ENCODE peak calls at places on chromosomes 3 and 15, in seven cellular contexts. G is bronchial epithelial cell, A is colonic mucosa, U is astrocyte of the spinal cord, X is OCI-LY7, E is adrenal gland, Z is ovary. J is an unnamed sample.

GRCh38 chr3:170012683-170013400 is 25.0 kb upstream of the GPR160 start:
- DNase-seq in X (no peak), Z (no peak), U (no peak), G (no peak), A (peak), E (no peak), J (no peak)

GRCh38 chr15:78103406-78104118 is 11.2 kb downstream of the SH2D7 start:
- DNase-seq in G (no peak), E (no peak), Z (no peak), A (no peak), U (no peak), X (peak), J (peak)

GRCh38 chr3:157500232-157500631 is 3.0 kb downstream of the VEPH1 start:
- DNase-seq in Z (no peak), X (no peak), U (no peak), E (no peak), G (no peak), A (peak), J (no peak)

GRCh38 chr15:62503451-62503850 is 338.4 kb upstream of the C2CD4B start:
- DNase-seq in A (no peak), U (peak), X (no peak), Z (no peak), G (no peak), E (peak), J (peak)

GRCh38 chr15:64720188-64720587 is 55.2 kb downstream of the RBPMS2 start:
- DNase-seq in E (peak), U (no peak), Z (no peak), G (no peak), A (no peak), X (no peak), J (no peak)

GRCh38 chr3:183149915-183150825 is 12.4 kb downstream of the LAMP3 start:
- DNase-seq in U (no peak), E (no peak), X (no peak), A (no peak), Z (no peak), G (no peak), J (no peak)

GRCh38 chr3:134366221-134366927 is 7.9 kb downstream of the AMOTL2 start:
- DNase-seq in G (no peak), E (peak), Z (no peak), A (peak), X (no peak), U (no peak), J (no peak)

GRCh38 chr15:40241305-40242215 is 2.7 kb downstream of the PAK6 start:
- DNase-seq in X (no peak), G (no peak), A (no peak), E (peak), Z (no peak), U (no peak), J (no peak)

GRCh38 chr15:60733196-60733595 is 254.3 kb upstream of the ICE2 start:
- DNase-seq in Z (no peak), E (no peak), A (no peak), U (no peak), G (no peak), X (no peak), J (no peak)

GRCh38 chr15:99928429-99928981 is 195.3 kb upstream of the LYSMD4 start:
- DNase-seq in Z (peak), G (peak), A (peak), U (peak), E (peak), X (peak), J (peak)

GRCh38 chr15:67531379-67532059 is 10.6 kb downstream of the C15orf61 start:
- DNase-seq in X (no peak), A (no peak), G (peak), Z (no peak), E (no peak), U (no peak), J (no peak)

GRCh38 chr3:142664311-142664710 is 59.5 kb upstream of the TRPC1 start:
- DNase-seq in X (no peak), G (no peak), Z (no peak), E (no peak), U (no peak), A (no peak), J (no peak)

GRCh38 chr3:41125258-41125657 is 74.0 kb upstream of the CTNNB1 start:
- DNase-seq in Z (no peak), A (no peak), G (no peak), X (no peak), E (no peak), U (no peak), J (no peak)

GRCh38 chr3:112752092-112752512 is 94.6 kb downstream of the CD200R1L start:
- DNase-seq in A (no peak), U (no peak), E (no peak), Z (no peak), G (no peak), X (no peak), J (no peak)

GRCh38 chr3:112629425-112629824 is 11.5 kb downstream of the CCDC80 start:
- DNase-seq in X (no peak), E (peak), U (peak), Z (peak), G (peak), A (peak), J (peak)

GRCh38 chr15:32818758-32819405 is 101.1 kb downstream of the GREM1 start:
- DNase-seq in E (no peak), U (peak), A (no peak), Z (no peak), X (no peak), G (no peak), J (no peak)

GRCh38 chr3:88189361-88189810 is 39.6 kb downstream of the C3orf38 start:
- DNase-seq in A (no peak), Z (no peak), U (no peak), E (no peak), X (no peak), G (peak), J (peak)

GRCh38 chr3:56702487-56703315 is 19.6 kb upstream of the TASOR start:
- DNase-seq in U (peak), Z (no peak), E (peak), X (peak), G (peak), A (peak), J (peak)

GRCh38 chr15:49212897-49213296 is 42.9 kb downstream of the GALK2 start:
- DNase-seq in E (no peak), X (no peak), Z (no peak), U (no peak), G (no peak), A (no peak), J (no peak)

GRCh38 chr3:5231536-5231935 is 44.0 kb downstream of the EDEM1 start:
- DNase-seq in Z (no peak), X (no peak), A (no peak), U (no peak), G (no peak), E (no peak), J (peak)

DNA sequence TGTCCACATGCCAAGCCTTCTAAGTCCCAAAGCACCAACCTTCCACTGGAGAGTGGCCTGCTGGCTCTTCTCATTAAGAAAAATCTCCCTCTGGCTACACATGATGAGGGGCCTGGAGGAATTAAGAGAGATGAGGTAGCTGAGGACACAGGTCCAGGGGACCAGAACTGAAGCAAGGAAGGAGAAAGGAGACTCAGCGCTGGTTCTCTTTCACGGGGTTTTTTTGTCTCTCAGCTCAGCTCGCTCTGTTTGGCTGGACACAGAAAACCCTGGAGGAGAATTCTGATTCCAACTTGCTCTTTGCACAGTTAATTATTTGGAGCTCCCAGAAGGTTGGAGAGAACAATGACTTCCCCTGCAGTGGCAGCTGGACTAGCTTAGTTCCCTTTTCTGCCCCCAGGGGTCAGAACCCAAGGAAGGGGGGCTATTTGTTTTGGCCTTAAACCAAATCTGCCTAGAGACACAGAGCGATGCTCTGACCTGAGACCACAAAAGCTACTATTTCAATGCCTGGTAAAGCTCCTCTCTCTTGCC is 507.6 kb downstream of the FHIT start:
- DNase-seq in E (no peak), G (no peak), U (peak), A (no peak), X (no peak), Z (no peak), J (no peak)
- TF ChIP-seq CTCF in E (no peak), G (no peak), U (no peak), A (no peak), X (no peak), Z (no peak), J (no peak)

DNA sequence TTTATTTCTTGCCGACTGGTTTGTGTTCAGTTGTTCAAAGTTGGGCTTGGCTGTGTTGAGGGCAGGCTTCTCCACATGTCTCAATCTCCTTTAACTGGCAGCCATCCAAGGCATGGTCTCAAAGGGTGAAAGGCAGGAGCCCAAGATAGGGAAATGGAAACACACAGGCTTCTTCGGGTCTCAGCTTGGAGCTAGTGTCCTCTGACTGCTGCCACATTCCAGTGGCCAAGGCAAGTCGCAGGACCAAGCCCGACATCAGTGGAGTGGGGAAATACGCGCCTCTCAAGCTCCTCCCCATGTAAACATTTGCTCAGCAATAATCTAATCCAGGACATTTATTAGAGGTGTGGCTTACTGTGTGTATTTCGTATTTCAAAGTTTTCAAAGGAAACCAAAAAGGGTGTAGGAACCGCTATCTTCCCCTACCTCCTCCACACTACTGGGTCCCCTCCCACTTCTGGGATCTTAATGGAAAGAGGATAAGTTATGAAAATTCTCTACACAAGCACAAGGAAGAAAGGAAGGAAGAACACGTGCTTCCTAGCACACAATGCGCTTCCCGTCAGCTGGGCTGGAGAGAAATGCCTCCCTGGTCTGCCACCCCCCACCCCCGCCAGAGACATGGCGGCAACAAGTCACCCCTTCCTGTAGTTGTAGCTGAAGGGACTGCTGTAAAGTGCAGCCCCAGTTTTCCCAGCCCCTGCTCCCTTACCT is 181.7 kb downstream of the FAM43A start:
- DNase-seq in A (peak), U (no peak), G (peak), E (peak), X (no peak), Z (no peak), J (no peak)
- H3K4me3 ChIP-seq in A (no peak), U (no peak), G (no peak), E (no peak), X (no peak), Z (no peak), J (no peak)

GRCh38 chr3:55630280-55630920 is 143.3 kb upstream of the WNT5A start:
- DNase-seq in X (no peak), Z (no peak), A (peak), E (no peak), G (no peak), U (no peak), J (no peak)

GRCh38 chr3:55634345-55634744 is 147.2 kb upstream of the WNT5A start:
- DNase-seq in U (no peak), A (no peak), X (no peak), E (no peak), Z (no peak), G (no peak), J (no peak)

GRCh38 chr3:55630921-55631299 is 143.8 kb upstream of the WNT5A start:
- DNase-seq in A (no peak), U (no peak), Z (no peak), X (no peak), E (no peak), G (no peak), J (no peak)

GRCh38 chr3:55631766-55632331 is 144.7 kb upstream of the WNT5A start:
- DNase-seq in Z (no peak), X (peak), A (no peak), E (no peak), U (no peak), G (no peak), J (no peak)

GRCh38 chr3:55633333-55633732 is 146.2 kb upstream of the WNT5A start:
- DNase-seq in A (no peak), G (no peak), U (no peak), Z (no peak), E (no peak), X (no peak), J (no peak)
- TF ChIP-seq CTCF in A (no peak), G (no peak), U (no peak), Z (no peak), E (no peak), X (peak), J (no peak)

DNA sequence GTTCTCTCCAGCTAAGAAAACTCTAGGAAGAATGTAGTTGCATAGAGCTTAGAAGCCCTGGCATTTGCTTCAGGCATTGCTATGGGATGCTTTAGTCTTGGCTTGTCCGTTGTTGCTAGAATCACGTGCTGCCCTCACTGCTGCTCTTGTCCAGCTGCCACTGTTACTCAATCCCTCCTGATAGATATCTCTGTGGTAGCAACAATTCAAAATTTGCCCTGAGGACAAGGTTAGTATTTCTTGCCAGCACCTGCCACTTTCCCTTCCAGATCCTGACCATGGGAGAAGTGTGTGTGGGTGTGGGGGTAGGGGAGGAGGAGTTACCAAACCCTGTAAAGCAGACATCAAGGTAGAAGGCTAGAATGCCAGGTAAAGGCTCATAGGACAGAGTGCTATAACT is 113.8 kb downstream of the PPM1L start:
- DNase-seq in A (no peak), Z (no peak), E (peak), X (no peak), G (peak), U (no peak), J (no peak)
- H3K4me3 ChIP-seq in A (no peak), Z (no peak), E (no peak), X (no peak), G (no peak), U (no peak), J (no peak)

GRCh38 chr3:39148116-39149058 is 5.0 kb downstream of the CSRNP1 start:
- DNase-seq in U (peak), E (peak), G (peak), Z (peak), A (no peak), X (peak), J (peak)

GRCh38 chr3:39149059-39149455 is 4.3 kb downstream of the CSRNP1 start:
- DNase-seq in E (peak), X (peak), A (no peak), G (no peak), Z (no peak), U (no peak), J (peak)

GRCh38 chr3:39150803-39151631 is 2.4 kb downstream of the CSRNP1 start:
- DNase-seq in G (peak), E (peak), A (peak), U (peak), X (no peak), Z (peak), J (peak)

GRCh38 chr3:39149498-39150169 is 3.8 kb downstream of the CSRNP1 start:
- DNase-seq in U (no peak), Z (no peak), X (no peak), G (no peak), A (no peak), E (peak), J (no peak)

GRCh38 chr3:39150170-39150802 is 3.1 kb downstream of the CSRNP1 start:
- DNase-seq in Z (peak), U (no peak), X (no peak), E (peak), G (no peak), A (no peak), J (no peak)
- TF ChIP-seq CTCF in Z (no peak), U (peak), X (peak), E (peak), G (peak), A (no peak), J (no peak)

GRCh38 chr3:16841906-16842709 is 42.6 kb upstream of the PLCL2 start:
- DNase-seq in E (peak), Z (no peak), X (peak), G (peak), A (peak), U (no peak), J (peak)

GRCh38 chr3:16840111-16840444 is 44.7 kb upstream of the PLCL2 start:
- DNase-seq in U (no peak), E (no peak), G (no peak), Z (no peak), A (no peak), X (no peak), J (no peak)

GRCh38 chr3:16839271-16840110 is 45.3 kb upstream of the PLCL2 start:
- DNase-seq in X (no peak), A (no peak), E (no peak), Z (no peak), G (no peak), U (no peak), J (no peak)

GRCh38 chr3:16842710-16843270 is 42.0 kb upstream of the PLCL2 start:
- DNase-seq in G (no peak), A (peak), E (no peak), Z (no peak), U (no peak), X (peak), J (no peak)

GRCh38 chr3:16841354-16841753 is 43.4 kb upstream of the PLCL2 start:
- DNase-seq in E (no peak), U (no peak), G (no peak), Z (no peak), A (no peak), X (peak), J (peak)
- H3K4me3 ChIP-seq in E (peak), U (no peak), G (no peak), Z (no peak), A (no peak), X (peak), J (peak)

GRCh38 chr3:31450345-31450744 is 82.4 kb upstream of the STT3B start:
- DNase-seq in Z (no peak), E (no peak), A (no peak), X (no peak), G (no peak), U (no peak), J (no peak)

GRCh38 chr3:31456373-31456772 is 76.4 kb upstream of the STT3B start:
- DNase-seq in Z (no peak), A (no peak), X (no peak), E (no peak), U (no peak), G (no peak), J (no peak)

GRCh38 chr3:31452495-31453106 is 80.1 kb upstream of the STT3B start:
- DNase-seq in Z (no peak), U (no peak), X (no peak), A (no peak), E (no peak), G (no peak), J (no peak)

GRCh38 chr3:31453430-31453829 is 79.3 kb upstream of the STT3B start:
- DNase-seq in X (no peak), A (no peak), E (no peak), Z (no peak), G (no peak), U (no peak), J (no peak)

DNA sequence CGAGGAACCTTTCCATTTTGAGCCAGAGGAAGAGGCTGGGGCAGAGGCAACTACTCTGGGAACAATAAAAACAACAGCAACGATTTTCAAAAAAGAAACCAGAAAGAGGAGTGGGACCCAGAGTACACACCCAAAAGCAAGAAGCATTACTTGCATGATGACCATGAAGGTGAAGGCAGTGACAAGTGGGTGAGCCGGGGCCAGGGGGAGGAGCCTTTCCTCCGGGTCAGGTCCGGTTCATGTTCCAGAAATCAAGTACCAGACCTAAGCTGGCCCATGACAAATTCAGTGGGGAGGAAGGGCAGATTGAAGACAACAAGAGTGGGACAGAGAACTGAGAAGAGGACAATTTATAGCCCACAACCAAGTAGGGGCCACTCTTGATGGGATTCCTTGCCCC is 77.2 kb upstream of the STT3B start:
- DNase-seq in U (no peak), A (no peak), Z (no peak), X (no peak), G (no peak), E (no peak), J (no peak)
- TF ChIP-seq CTCF in U (no peak), A (no peak), Z (no peak), X (no peak), G (no peak), E (no peak), J (no peak)

DNA sequence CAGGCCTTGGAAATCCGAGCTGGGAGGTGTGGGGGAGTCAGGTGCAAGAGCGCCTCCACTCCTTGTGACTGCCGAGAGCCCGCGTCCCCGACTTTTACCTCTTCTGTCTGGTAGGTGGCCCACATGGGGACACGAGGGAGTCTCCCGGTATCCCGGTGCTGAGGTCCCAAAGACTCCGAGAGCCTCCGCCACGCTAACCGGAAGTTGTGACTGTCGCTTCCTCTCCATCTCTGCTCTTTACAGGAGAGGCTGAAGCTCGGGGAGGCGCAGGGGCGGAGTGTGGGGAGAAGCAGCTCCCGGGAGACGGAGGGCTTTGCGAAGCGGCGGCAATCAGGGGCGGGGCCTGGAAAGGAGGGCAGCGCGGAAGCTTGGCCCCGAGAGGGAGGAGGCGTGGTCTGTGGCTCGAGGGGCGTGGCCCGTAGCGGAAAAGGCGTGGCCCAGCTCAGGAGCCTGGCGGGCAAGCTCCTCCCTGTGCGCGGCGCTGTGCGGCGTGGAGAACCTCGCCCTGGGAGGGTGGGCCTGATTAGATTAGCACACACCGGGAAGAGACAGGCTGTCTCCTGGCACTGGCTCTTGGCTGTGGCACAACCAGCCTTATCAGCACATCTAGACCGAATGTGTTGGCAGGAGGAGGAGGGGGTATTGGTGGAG is 143.9 kb downstream of the GABRB3 start:
- DNase-seq in A (peak), G (peak), E (peak), X (peak), U (no peak), Z (peak), J (no peak)
- H3K4me3 ChIP-seq in A (no peak), G (peak), E (no peak), X (peak), U (no peak), Z (no peak), J (no peak)

GRCh38 chr15:84654689-84655453 is 788 bp upstream of the WDR73 start:
- DNase-seq in A (peak), Z (peak), G (peak), X (peak), U (peak), E (peak), J (peak)
- TF ChIP-seq CTCF in A (peak), Z (peak), G (peak), X (peak), U (peak), E (peak), J (peak)

J was measured in GM12865.